ENCODE peak calls at places on chromosomes 16 and 17, in eight cellular contexts. O is mucosa of descending colon; W is sigmoid colon; R is OCI-LY7; J is CD4-positive, alpha-beta T cell; Y is AG04450; Z is H9; V is cardiac muscle cell. E is an unnamed sample.

GRCh38 chr16:46782320-46782719 is 34.2 kb upstream of the MYLK3 start:
- DNase-seq in J (no peak), Z (no peak), V (no peak), W (no peak), R (no peak), Y (no peak), O (no peak), E (no peak)

GRCh38 chr17:79937435-79937870 is 98.2 kb upstream of the CBX4 start:
- DNase-seq in V (no peak), Z (no peak), Y (no peak), R (no peak), W (no peak), O (no peak), J (no peak), E (no peak)

GRCh38 chr16:56367764-56368163 is 57.6 kb downstream of the AMFR start:
- DNase-seq in Y (no peak), O (no peak), W (no peak), Z (no peak), J (no peak), R (no peak), V (no peak), E (no peak)

GRCh38 chr16:69917739-69918138 is 33.4 kb upstream of the CLEC18A start:
- DNase-seq in Z (peak), Y (peak), V (peak), R (no peak), J (no peak), W (peak), O (no peak), E (no peak)

GRCh38 chr16:66751135-66751991 is at the start of gene DYNC1LI2:
- DNase-seq in J (peak), Y (peak), V (peak), R (peak), Z (peak), W (peak), O (peak), E (peak)

GRCh38 chr17:82350182-82351030 is 8.6 kb upstream of the TEX19 start:
- DNase-seq in J (peak), O (no peak), W (no peak), Z (no peak), R (peak), V (no peak), Y (no peak), E (no peak)

GRCh38 chr17:2954898-2955445 is 108.4 kb downstream of the OR1D5 start:
- DNase-seq in R (peak), V (peak), O (no peak), W (peak), J (no peak), Y (peak), Z (no peak), E (no peak)

GRCh38 chr17:62105861-62106260 is 40.8 kb upstream of the MED13 start:
- DNase-seq in Z (no peak), Y (no peak), J (no peak), W (no peak), V (no peak), O (no peak), R (no peak), E (no peak)

GRCh38 chr17:44878627-44879221 is 20.5 kb downstream of the EFTUD2 start:
- DNase-seq in J (no peak), Y (no peak), Z (no peak), W (no peak), R (peak), V (peak), O (no peak), E (no peak)

GRCh38 chr16:69495821-69496220 is 69.9 kb upstream of the NFAT5 start:
- DNase-seq in V (no peak), O (no peak), J (no peak), W (no peak), Z (no peak), Y (no peak), R (no peak), E (no peak)

GRCh38 chr16:51540259-51540658 is 389.2 kb upstream of the SALL1 start:
- DNase-seq in W (no peak), Y (no peak), R (no peak), Z (no peak), O (no peak), V (no peak), J (no peak), E (no peak)

GRCh38 chr17:40339068-40339699 is 25.4 kb downstream of the GJD3 start:
- DNase-seq in V (no peak), Y (no peak), W (no peak), J (no peak), R (peak), Z (no peak), O (peak), E (no peak)

GRCh38 chr16:53087101-53087500 is 32.3 kb downstream of the CHD9 start:
- DNase-seq in W (no peak), R (no peak), Y (no peak), Z (no peak), V (peak), O (no peak), J (no peak), E (no peak)

GRCh38 chr17:49434821-49435581 is 20.3 kb upstream of the PHB1 start:
- DNase-seq in J (peak), Y (no peak), Z (peak), V (peak), W (no peak), R (peak), O (no peak), E (peak)

GRCh38 chr17:5769936-5770335 is 185.6 kb upstream of the NLRP1 start:
- DNase-seq in Y (no peak), V (no peak), Z (peak), R (no peak), O (no peak), J (no peak), W (no peak), E (no peak)

GRCh38 chr16:53781023-53781605 is 77.2 kb downstream of the FTO start:
- DNase-seq in J (no peak), Y (no peak), Z (no peak), O (no peak), W (no peak), R (no peak), V (no peak), E (no peak)

GRCh38 chr17:8173056-8173870 is 2.9 kb downstream of the TMEM107 start:
- DNase-seq in W (peak), O (peak), J (peak), Z (peak), Y (peak), V (peak), R (peak), E (no peak)

GRCh38 chr17:17737938-17738894 is 57.0 kb downstream of the RAI1 start:
- DNase-seq in W (no peak), R (no peak), Z (peak), J (no peak), O (peak), Y (no peak), V (peak), E (no peak)

GRCh38 chr16:73565263-73565662 is 517.3 kb upstream of the ZFHX3 start:
- DNase-seq in V (no peak), Z (no peak), W (no peak), R (no peak), Y (no peak), O (no peak), J (no peak), E (no peak)
- TF ChIP-seq CTCF in V (peak), Z (peak), W (no peak), R (peak), Y (no peak), O (no peak), J (no peak), E (peak)

GRCh38 chr17:77356109-77356689 is 215.4 kb downstream of the SEC14L1 start:
- DNase-seq in Y (no peak), Z (no peak), V (no peak), O (no peak), W (peak), J (no peak), R (no peak), E (no peak)

GRCh38 chr17:77354420-77354720 is 213.6 kb downstream of the SEC14L1 start:
- DNase-seq in Z (no peak), J (no peak), Y (no peak), W (no peak), O (no peak), V (no peak), R (no peak), E (no peak)

GRCh38 chr17:77358801-77359716 is 218.3 kb downstream of the SEC14L1 start:
- DNase-seq in R (no peak), J (no peak), Y (no peak), V (no peak), Z (no peak), W (peak), O (no peak), E (no peak)

GRCh38 chr17:77354721-77355455 is 214.1 kb downstream of the SEC14L1 start:
- DNase-seq in Z (peak), J (no peak), V (peak), Y (peak), O (peak), W (peak), R (no peak), E (no peak)

DNA sequence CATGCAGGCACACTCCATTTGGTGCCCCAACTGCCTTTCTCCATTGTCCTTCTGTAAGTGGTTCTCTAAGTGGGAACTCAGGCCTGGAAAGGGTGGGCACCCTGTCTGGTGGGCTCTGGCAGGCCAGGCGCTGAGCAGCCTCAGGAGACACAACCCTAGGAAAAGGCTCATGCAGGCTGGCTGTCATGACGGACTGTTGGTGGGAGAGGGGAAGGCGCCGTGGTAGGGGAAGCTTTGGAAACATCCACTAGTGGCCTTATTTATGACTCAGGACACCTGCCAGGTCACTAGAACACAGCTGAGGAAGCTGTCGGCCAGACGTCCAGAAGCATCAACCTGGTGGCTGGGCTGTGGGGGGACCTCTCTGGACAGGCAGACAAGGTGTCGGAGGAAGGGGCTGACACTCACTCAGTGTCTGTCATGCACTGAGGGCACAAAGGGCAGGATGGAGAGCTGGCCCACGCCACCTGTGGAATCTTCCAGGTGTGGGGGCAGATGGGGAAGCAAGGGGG is 216.0 kb downstream of the SEC14L1 start:
- DNase-seq in J (no peak), W (peak), Y (no peak), V (peak), O (no peak), Z (no peak), R (no peak), E (no peak)
- TF ChIP-seq CTCF in J (no peak), W (no peak), Y (no peak), V (no peak), O (no peak), Z (no peak), R (no peak), E (no peak)

GRCh38 chr16:50448522-50448921 is 79.7 kb upstream of the BRD7 start:
- DNase-seq in W (peak), R (no peak), V (no peak), J (no peak), O (no peak), Y (no peak), Z (peak), E (peak)
- TF ChIP-seq CTCF in W (no peak), R (no peak), V (no peak), J (no peak), O (no peak), Y (no peak), Z (peak), E (peak)

DNA sequence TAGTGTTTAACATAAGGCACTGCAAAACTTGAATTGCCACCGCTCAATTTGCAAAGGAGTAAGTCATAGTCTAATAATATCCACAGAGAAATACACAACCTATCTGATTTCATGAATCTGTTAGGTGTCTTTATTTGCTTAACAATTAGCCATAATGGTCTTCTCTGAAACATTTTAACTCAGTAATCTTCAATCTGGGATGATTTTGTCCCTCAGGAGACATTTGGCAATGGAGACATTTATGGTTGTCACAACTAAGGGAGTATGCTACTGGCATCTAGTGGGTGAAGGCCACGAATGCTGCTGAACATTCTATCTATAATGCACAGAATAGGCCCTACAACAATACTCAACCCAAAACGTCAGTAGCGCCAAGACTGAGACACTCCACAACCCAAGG is 4.3 kb downstream of the UBE2G1 start:
- DNase-seq in R (peak), O (no peak), Z (no peak), J (no peak), W (peak), Y (no peak), V (peak), E (no peak)
- TF ChIP-seq CTCF in R (peak), O (no peak), Z (peak), J (no peak), W (no peak), Y (no peak), V (no peak), E (peak)

GRCh38 chr16:49398761-49399160 is 25.2 kb downstream of the C16orf78 start:
- DNase-seq in J (no peak), V (no peak), R (no peak), O (no peak), Y (no peak), W (no peak), Z (no peak), E (no peak)
- TF ChIP-seq CTCF in J (no peak), V (no peak), R (no peak), O (no peak), Y (no peak), W (no peak), Z (no peak), E (no peak)

GRCh38 chr17:75060434-75061054 is 13.5 kb downstream of the KCTD2 start:
- DNase-seq in V (no peak), J (no peak), Y (no peak), W (no peak), O (no peak), Z (no peak), R (no peak), E (peak)

GRCh38 chr17:75061055-75061438 is 14.0 kb downstream of the KCTD2 start:
- DNase-seq in R (no peak), W (no peak), J (no peak), Z (no peak), O (no peak), V (no peak), Y (no peak), E (no peak)

GRCh38 chr17:75061618-75062017 is 14.6 kb downstream of the KCTD2 start:
- DNase-seq in O (no peak), Y (no peak), J (no peak), Z (no peak), R (no peak), W (no peak), V (no peak), E (no peak)

GRCh38 chr17:75063201-75063600 is 16.2 kb downstream of the KCTD2 start:
- DNase-seq in O (no peak), W (no peak), Y (no peak), Z (no peak), V (no peak), J (no peak), R (no peak), E (no peak)

GRCh38 chr17:75059369-75060345 is 12.6 kb downstream of the KCTD2 start:
- DNase-seq in Z (no peak), J (no peak), Y (peak), V (peak), O (no peak), R (peak), W (peak), E (no peak)
- TF ChIP-seq CTCF in Z (peak), J (peak), Y (peak), V (peak), O (no peak), R (peak), W (peak), E (peak)

DNA sequence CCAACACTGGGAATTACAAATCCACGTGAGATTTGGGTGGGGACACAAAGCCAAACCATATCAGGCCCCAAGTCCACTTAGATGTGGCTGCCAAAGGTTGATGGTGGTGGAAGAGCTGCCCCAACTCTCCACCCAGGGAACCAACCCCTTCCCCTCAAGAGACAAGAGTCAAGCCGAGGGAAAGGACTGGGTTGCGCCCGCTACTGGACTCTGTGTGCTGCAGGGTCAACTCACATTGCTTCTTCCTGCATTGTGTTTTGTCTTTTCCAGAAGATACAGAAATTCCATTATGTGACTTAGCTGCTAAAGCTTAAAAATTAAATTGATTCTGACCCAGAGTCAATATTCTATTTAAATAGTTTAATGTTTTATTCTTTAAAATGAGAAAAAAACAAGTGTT is 58.5 kb downstream of the ADAMTS18 start:
- DNase-seq in Y (no peak), O (no peak), V (no peak), Z (peak), W (no peak), R (peak), J (no peak), E (no peak)
- TF ChIP-seq CTCF in Y (no peak), O (no peak), V (no peak), Z (peak), W (no peak), R (peak), J (no peak), E (no peak)

E was measured in D721Med.